ENCODE peak calls at places on chromosomes 12 and 14, in seven cellular contexts. S, W, V, P, I, F and A are unnamed samples. For H3K36me3, the result is how much of the 10 kb centered on the place peaks cover.

GRCh38 chr12:109962388-109962787 is 33.8 kb downstream of the GIT2 start:
- DNase-seq in S (no peak), W (no peak), V (no peak), P (no peak), I (no peak), F (no peak), A (no peak)

GRCh38 chr12:57630891-57631433 is 2.0 kb downstream of the B4GALNT1 start:
- DNase-seq in S (no peak), W (no peak), V (no peak), P (peak), I (no peak), F (no peak), A (no peak)

GRCh38 chr14:20614038-20614840 is 23.1 kb upstream of the RNASE12 start:
- DNase-seq in S (no peak), W (peak), V (no peak), P (peak), I (no peak), F (no peak), A (peak)

GRCh38 chr12:32431025-32431424 is 31.7 kb downstream of the FGD4 start:
- DNase-seq in S (no peak), W (no peak), V (no peak), P (no peak), I (no peak), F (no peak), A (no peak)

GRCh38 chr12:56192582-56192981 is 3.3 kb upstream of the SMARCC2 start:
- DNase-seq in S (no peak), W (no peak), V (no peak), P (no peak), I (no peak), F (no peak), A (no peak)

GRCh38 chr12:26018926-26019325 is 60.4 kb downstream of the RASSF8 start:
- DNase-seq in S (no peak), W (no peak), V (no peak), P (no peak), I (no peak), F (no peak), A (no peak)

GRCh38 chr12:120804428-120804827 is 78.8 kb downstream of the ACADS start:
- DNase-seq in S (no peak), W (no peak), V (no peak), P (no peak), I (no peak), F (no peak), A (no peak)

GRCh38 chr12:49580572-49581535 is 12.9 kb upstream of the MCRS1 start:
- DNase-seq in S (peak), W (peak), V (peak), P (peak), I (peak), F (peak), A (peak)

GRCh38 chr14:89267656-89268055 is 149.4 kb downstream of the FOXN3 start:
- DNase-seq in S (no peak), W (no peak), V (no peak), P (no peak), I (peak), F (no peak), A (no peak)

GRCh38 chr12:79360936-79361335 is 329.8 kb downstream of the PAWR start:
- DNase-seq in S (no peak), W (no peak), V (no peak), P (no peak), I (no peak), F (no peak), A (no peak)

GRCh38 chr12:75302225-75302624 is 27.9 kb downstream of the CAPS2 start:
- DNase-seq in S (no peak), W (no peak), V (no peak), P (no peak), I (no peak), F (no peak), A (no peak)

GRCh38 chr12:124523071-124523470 is 44.3 kb downstream of the NCOR2 start:
- DNase-seq in S (no peak), W (peak), V (no peak), P (no peak), I (no peak), F (no peak), A (no peak)

GRCh38 chr14:93977790-93978581 is 1.6 kb upstream of the ASB2 start:
- DNase-seq in S (no peak), W (no peak), V (no peak), P (no peak), I (no peak), F (no peak), A (no peak)

GRCh38 chr14:100106260-100106659 is 41.0 kb downstream of the EVL start:
- DNase-seq in S (no peak), W (no peak), V (no peak), P (no peak), I (peak), F (no peak), A (no peak)

GRCh38 chr12:105706321-105706972 is 376.0 kb downstream of the C12orf75 start:
- DNase-seq in S (no peak), W (peak), V (no peak), P (peak), I (peak), F (no peak), A (no peak)

GRCh38 chr14:102620413-102620812 is 28.0 kb downstream of the RCOR1 start:
- DNase-seq in S (no peak), W (no peak), V (no peak), P (no peak), I (no peak), F (no peak), A (no peak)

GRCh38 chr12:55955800-55956508 is 9.9 kb downstream of the PMEL start:
- DNase-seq in S (peak), W (peak), V (peak), P (no peak), I (no peak), F (peak), A (peak)

GRCh38 chr14:30553311-30553989 is 5.5 kb upstream of the G2E3 start:
- DNase-seq in S (no peak), W (no peak), V (no peak), P (no peak), I (no peak), F (no peak), A (no peak)

GRCh38 chr12:67599691-67600090 is 48.9 kb upstream of the DYRK2 start:
- DNase-seq in S (no peak), W (no peak), V (no peak), P (no peak), I (no peak), F (no peak), A (no peak)

GRCh38 chr14:80037349-80037748 is 174.0 kb downstream of the DIO2 start:
- DNase-seq in S (no peak), W (no peak), V (no peak), P (no peak), I (no peak), F (no peak), A (no peak)

GRCh38 chr14:78612666-78613065 is 442.5 kb downstream of the NRXN3 start:
- DNase-seq in S (no peak), W (no peak), V (no peak), P (no peak), I (no peak), F (no peak), A (no peak)

GRCh38 chr14:45486599-45486998 is 233.6 kb upstream of the MIS18BP1 start:
- DNase-seq in S (no peak), W (no peak), V (no peak), P (no peak), I (no peak), F (no peak), A (no peak)

GRCh38 chr14:104197449-104198247 is 59.3 kb downstream of the KIF26A start:
- DNase-seq in S (no peak), W (no peak), V (no peak), P (no peak), I (no peak), F (no peak), A (no peak)

GRCh38 chr14:104194716-104195115 is 56.3 kb downstream of the KIF26A start:
- DNase-seq in S (no peak), W (no peak), V (no peak), P (no peak), I (no peak), F (no peak), A (no peak)

GRCh38 chr14:104196461-104197180 is 58.2 kb downstream of the KIF26A start:
- DNase-seq in S (no peak), W (no peak), V (no peak), P (no peak), I (no peak), F (no peak), A (no peak)

GRCh38 chr14:104195361-104195760 is 57.0 kb downstream of the KIF26A start:
- DNase-seq in S (no peak), W (no peak), V (no peak), P (no peak), I (no peak), F (no peak), A (no peak)

GRCh38 chr14:104195854-104196253 is 57.5 kb downstream of the KIF26A start:
- DNase-seq in S (no peak), W (no peak), V (no peak), P (peak), I (no peak), F (no peak), A (no peak)
- H3K4me3 ChIP-seq in S (no peak), W (no peak), V (no peak), P (no peak), I (no peak), F (no peak), A (no peak)

DNA sequence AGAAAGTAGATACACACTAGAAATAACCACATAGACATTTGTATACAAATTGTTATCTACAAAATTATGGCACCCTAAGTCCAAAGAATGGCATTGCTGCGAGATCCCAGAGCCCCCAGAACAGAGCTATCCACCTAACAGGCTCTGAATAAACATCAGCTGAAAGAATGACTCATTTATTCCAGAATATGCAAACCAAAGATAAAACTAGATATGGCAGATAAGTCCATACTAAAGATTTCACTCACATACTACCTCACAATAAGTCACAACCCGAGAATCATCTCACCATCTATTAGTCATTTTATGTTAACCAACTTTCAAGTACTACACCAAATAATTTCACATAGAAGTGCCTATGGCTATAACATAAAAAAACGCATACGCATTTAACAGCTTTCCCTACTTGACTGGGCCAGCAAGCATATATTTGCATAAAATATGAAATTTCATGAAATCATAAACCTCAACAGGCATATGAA is 5.6 kb downstream of the CNIH1 start:
- DNase-seq in S (no peak), W (no peak), V (no peak), P (no peak), I (no peak), F (peak), A (no peak)
- H3K36me3 ChIP-seq in S (under half), W (under half), V (under half), P (under half), I (under half), F (under half), A (under half)

DNA sequence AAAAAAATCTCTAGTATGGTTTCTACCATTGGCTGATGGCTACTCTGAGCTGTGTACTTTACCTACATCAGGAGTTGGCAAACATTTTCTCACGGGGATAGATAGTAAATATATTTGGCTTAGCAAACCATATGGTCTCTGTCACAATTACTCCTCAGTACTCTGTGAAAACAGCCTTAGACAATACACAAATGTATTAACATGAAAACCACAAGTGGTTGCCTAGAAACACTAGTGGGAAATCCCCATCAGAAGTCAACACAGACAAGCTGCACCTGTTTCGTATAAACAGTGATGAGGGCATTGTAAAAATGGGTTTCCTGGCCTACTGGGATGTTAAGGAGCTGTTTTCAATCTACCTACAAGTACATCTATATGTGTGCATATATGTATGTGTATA is 84.6 kb upstream of the NAV3 start:
- DNase-seq in S (no peak), W (no peak), V (no peak), P (no peak), I (no peak), F (no peak), A (no peak)
- H3K4me3 ChIP-seq in S (no peak), W (no peak), V (no peak), P (no peak), I (no peak), F (no peak), A (no peak)

DNA sequence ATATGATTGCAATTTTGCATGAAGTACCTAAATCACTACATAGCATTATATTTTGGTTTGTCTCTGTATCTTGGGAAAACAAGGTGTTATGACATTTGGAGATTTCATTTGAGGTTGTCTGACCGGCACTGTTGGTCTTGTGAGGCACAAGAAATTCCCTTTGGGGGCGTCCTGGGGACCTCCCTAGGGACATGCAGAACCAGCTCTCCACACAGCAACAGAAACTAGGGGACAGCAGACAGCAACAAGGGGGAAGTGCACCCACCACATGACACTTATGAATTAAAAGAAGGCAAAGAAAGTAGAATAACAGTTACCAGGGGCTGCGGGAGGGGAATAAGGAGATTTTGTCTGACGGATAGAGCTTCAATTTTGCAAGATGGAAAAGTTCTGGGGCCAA is 14.4 kb downstream of the DDX54 start:
- DNase-seq in S (no peak), W (no peak), V (no peak), P (no peak), I (no peak), F (no peak), A (no peak)
- H3K36me3 ChIP-seq in S (half or more), W (half or more), V (half or more), P (under half), I (half or more), F (under half), A (under half)

DNA sequence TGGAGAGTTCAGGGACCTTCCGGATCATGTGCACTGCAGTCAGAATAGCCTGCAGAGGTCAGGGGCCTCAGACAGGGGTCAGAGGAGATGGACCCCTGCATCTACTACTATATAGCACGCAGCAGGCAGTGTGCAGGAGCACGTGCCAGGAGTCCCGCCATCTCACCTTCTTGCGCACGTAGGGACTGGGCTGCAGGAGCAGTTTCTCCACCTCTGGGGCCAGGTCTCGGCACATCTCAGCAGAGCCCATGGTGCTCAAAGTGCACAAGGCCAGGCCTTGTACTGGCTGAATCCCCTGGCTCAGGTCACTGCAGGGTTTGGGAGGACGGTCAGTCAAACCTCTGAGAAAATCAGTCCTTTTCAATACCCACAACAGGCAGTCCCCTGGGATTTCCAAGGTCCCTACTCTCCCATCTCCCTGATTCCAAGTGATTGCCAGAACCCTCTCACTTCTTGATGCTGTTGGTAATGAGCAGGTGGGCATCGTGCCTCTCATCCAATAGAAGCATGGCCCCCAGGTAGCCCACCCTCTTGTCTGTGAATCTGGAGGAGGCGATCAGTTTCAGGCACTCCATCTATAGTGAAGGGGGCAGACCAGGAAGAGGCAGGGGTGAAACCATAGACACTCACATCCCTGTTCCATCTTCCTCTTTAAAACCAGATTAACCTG is 1.3 kb downstream of the AP1G2 start:
- DNase-seq in S (no peak), W (no peak), V (no peak), P (no peak), I (no peak), F (no peak), A (no peak)
- H3K4me3 ChIP-seq in S (no peak), W (no peak), V (peak), P (peak), I (no peak), F (peak), A (peak)

GRCh38 chr12:30999011-30999410 is 72.5 kb downstream of the TSPAN11 start:
- DNase-seq in S (no peak), W (no peak), V (no peak), P (no peak), I (no peak), F (no peak), A (no peak)
- H3K36me3 ChIP-seq in S (under half), W (under half), V (under half), P (under half), I (under half), F (under half), A (under half)